ENCODE peak calls at places on chromosomes 4 and X, in ten cellular contexts. O is transverse colon; B is HCT116; L is endodermal cell; W is gastrocnemius medialis; Z is colonic mucosa; T is heart right ventricle; I is A549; D is CD8-positive, alpha-beta T cell; E is fibroblast of lung. J is an unnamed sample.

GRCh38 chr4:88143504-88143903 is 14.9 kb downstream of the ABCG2 start:
- DNase-seq in O (no peak), B (peak; percentile 68), L (no peak), W (no peak), Z (no peak), T (no peak), I (peak; percentile 46), D (no peak), E (peak; percentile 87), J (no peak)

GRCh38 chr4:7466904-7467303 is 32.2 kb upstream of the PSAPL1 start:
- DNase-seq in O (no peak), B (no peak), L (no peak), W (no peak), Z (no peak), T (no peak), I (no peak), D (no peak), E (no peak), J (no peak)

GRCh38 chrX:77493677-77494553 is 46.7 kb downstream of the FGF16 start:
- DNase-seq in O (no peak), B (no peak), L (peak; percentile 91), W (no peak), Z (no peak), T (no peak), I (no peak), D (no peak), E (peak; percentile 82), J (no peak)

GRCh38 chr4:84562156-84562555 is 20.8 kb upstream of the CDS1 start:
- DNase-seq in O (no peak), B (no peak), L (no peak), W (no peak), Z (no peak), T (no peak), I (no peak), D (no peak), E (no peak), J (no peak)

GRCh38 chr4:133982533-133983224 is 218.9 kb downstream of the PABPC4L start:
- DNase-seq in O (no peak), B (no peak), L (no peak), W (no peak), Z (no peak), T (no peak), I (no peak), D (no peak), E (peak; percentile 68), J (no peak)

GRCh38 chr4:850323-850945 is 24.5 kb upstream of the CPLX1 start:
- DNase-seq in O (no peak), B (no peak), L (no peak), W (no peak), Z (no peak), T (no peak), I (no peak), D (no peak), E (no peak), J (peak; percentile 29)

GRCh38 chr4:94507708-94508107 is 56.0 kb downstream of the PDLIM5 start:
- DNase-seq in O (peak; percentile 30), B (peak; percentile 82), L (no peak), W (peak; percentile 80), Z (peak; percentile 29), T (no peak), I (no peak), D (no peak), E (peak; percentile 93), J (no peak)

GRCh38 chrX:39133971-39134370 is 332.7 kb downstream of the MID1IP1 start:
- DNase-seq in O (peak; percentile 19), B (no peak), L (peak; percentile 77), W (no peak), Z (no peak), T (no peak), I (no peak), D (no peak), E (no peak), J (no peak)

GRCh38 chr4:55074386-55074785 is 51.0 kb downstream of the KDR start:
- DNase-seq in O (no peak), B (no peak), L (no peak), W (no peak), Z (no peak), T (no peak), I (no peak), D (no peak), E (peak; percentile 83), J (no peak)

GRCh38 chr4:85825937-85826678 is 351.2 kb downstream of the ARHGAP24 start:
- DNase-seq in O (peak; percentile 24), B (no peak), L (peak; percentile 71), W (no peak), Z (peak; percentile 41), T (peak; percentile 19), I (peak; percentile 4), D (no peak), E (peak; percentile 80), J (no peak)

GRCh38 chr4:111283066-111283677 is 660.3 kb upstream of the PITX2 start:
- DNase-seq in O (peak; percentile 70), B (peak; percentile 65), L (peak; percentile 89), W (peak; percentile 42), Z (peak; percentile 74), T (peak; percentile 7), I (peak; percentile 7), D (no peak), E (peak; percentile 23), J (peak; percentile 23)

GRCh38 chr4:25928956-25929336 is 14.9 kb downstream of the SMIM20 start:
- DNase-seq in O (no peak), B (no peak), L (no peak), W (no peak), Z (no peak), T (no peak), I (no peak), D (no peak), E (peak; percentile 48), J (no peak)

GRCh38 chrX:72079607-72080006 is 52.1 kb downstream of the RTL5 start:
- DNase-seq in O (no peak), B (no peak), L (peak; percentile 34), W (no peak), Z (no peak), T (peak; percentile 62), I (no peak), D (no peak), E (no peak), J (no peak)

GRCh38 chr4:101977096-101977495 is 186.6 kb downstream of the BANK1 start:
- DNase-seq in O (no peak), B (peak; percentile 92), L (no peak), W (no peak), Z (no peak), T (no peak), I (peak; percentile 14), D (no peak), E (peak; percentile 98), J (peak; percentile 80)

GRCh38 chr4:39078829-39079228 is 16.8 kb downstream of the KLHL5 start:
- DNase-seq in O (no peak), B (no peak), L (no peak), W (no peak), Z (no peak), T (no peak), I (no peak), D (no peak), E (no peak), J (no peak)

GRCh38 chr4:21830272-21830671 is 118.3 kb downstream of the KCNIP4 start:
- DNase-seq in O (no peak), B (no peak), L (no peak), W (no peak), Z (no peak), T (no peak), I (no peak), D (no peak), E (peak; percentile 11), J (no peak)

DNA sequence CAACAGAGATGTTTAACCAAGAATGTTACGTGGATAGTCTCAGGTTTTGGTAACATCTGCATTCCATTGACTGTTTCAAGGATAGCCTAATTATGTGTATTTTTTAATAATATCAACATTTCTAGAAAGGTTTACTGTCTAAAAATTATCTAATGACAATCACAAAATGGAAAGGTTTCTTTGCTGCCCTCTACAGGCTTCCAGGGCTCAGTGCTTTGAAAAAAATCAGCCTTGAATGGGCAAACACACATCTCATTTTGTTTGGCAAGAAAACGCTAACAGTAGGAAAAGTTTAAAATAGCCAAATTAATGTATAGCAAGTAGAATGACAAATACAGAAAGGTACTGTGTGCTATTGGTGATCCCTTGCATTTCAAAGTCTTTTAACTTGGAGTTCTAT is 223.4 kb upstream of the PRPS2 start:
- DNase-seq in O (no peak), B (no peak), L (no peak), W (no peak), Z (no peak), T (no peak), I (no peak), D (no peak), E (no peak), J (no peak)
- TF ChIP-seq CTCF in O (no peak), B (peak; percentile 5), L (peak; percentile 78), W (no peak), Z (peak; percentile 38), T (peak; percentile 53), I (peak; percentile 48), D (peak; percentile 30), E (peak; percentile 68), J (peak; percentile 69)

DNA sequence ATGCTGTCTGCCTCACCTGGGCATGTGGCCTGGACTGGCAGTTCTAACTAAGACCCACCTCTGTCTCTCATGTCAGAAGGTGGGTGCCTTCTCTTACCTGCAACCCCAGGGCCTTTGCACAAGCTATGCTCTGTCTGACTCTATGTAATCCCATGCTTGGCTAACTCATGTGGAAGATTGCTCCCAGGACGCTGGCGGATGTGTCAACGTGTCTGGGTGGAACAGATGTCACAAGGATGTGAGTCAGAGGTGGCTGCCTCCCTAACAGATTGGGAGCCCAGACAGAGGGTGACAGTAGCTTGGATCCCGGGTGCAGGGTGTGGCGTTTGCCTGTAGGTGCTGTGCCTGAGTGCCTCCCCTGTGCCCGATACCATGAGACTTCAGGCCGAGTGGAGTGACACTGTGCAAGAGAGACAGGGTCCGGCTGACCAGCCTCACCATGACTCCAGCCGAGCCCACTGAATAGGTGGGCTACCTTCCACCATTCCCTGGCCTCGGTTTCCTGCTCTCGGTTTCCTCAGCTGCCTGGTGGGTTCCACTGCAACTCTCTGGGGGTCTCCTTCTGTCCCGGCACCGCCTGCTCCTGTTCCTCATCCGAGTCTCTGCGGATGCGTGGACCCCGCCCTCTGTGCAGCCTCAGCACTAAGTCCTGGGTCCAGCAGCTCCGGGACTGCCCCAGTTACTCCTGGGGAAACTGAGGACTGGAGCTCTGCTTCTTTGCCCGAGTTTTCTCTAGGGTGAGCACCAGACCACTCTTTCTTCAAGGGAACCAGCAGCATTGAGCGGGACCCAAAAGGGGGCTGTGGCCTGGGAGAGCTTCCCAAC is 11.0 kb downstream of the SH3BP2 start:
- DNase-seq in O (peak; percentile 67), B (peak; percentile 40), L (no peak), W (no peak), Z (no peak), T (no peak), I (no peak), D (no peak), E (no peak), J (peak; percentile 59)
- H3K4me1 ChIP-seq in O (peaks cover 88% of the 10 kb centered on the region), B (peaks cover 57% of the 10 kb centered on the region), L (no peaks in the 10 kb centered on the region), W (peaks cover 54% of the 10 kb centered on the region), Z (peaks cover 58% of the 10 kb centered on the region), T (peaks cover 93% of the 10 kb centered on the region), I (peaks cover 23% of the 10 kb centered on the region), D (peaks cover 31% of the 10 kb centered on the region), E (peaks cover 26% of the 10 kb centered on the region), J (peaks cover 45% of the 10 kb centered on the region)

GRCh38 chr4:140048419-140049022 is 105.5 kb downstream of the MAML3 start:
- DNase-seq in O (no peak), B (no peak), L (no peak), W (no peak), Z (no peak), T (no peak), I (no peak), D (no peak), E (no peak), J (no peak)
- H3K4me3 ChIP-seq in O (peak overlapping the region; percentile 20), B (no peak overlapping the region), L (peak overlapping the region; percentile 59), W (peak overlapping the region; percentile 46), Z (peak overlapping the region; percentile 31), T (peak overlapping the region; percentile 51), I (peak overlapping the region; percentile 35), D (peak overlapping the region; percentile 55), E (peak overlapping the region; percentile 52), J (no peak overlapping the region)

GRCh38 chr4:76744253-76744921 is 153.6 kb downstream of the SOWAHB start:
- DNase-seq in O (no peak), B (no peak), L (no peak), W (no peak), Z (no peak), T (no peak), I (no peak), D (no peak), E (peak; percentile 89), J (no peak)
- TF ChIP-seq CTCF in O (no peak), B (no peak), L (no peak), W (no peak), Z (no peak), T (no peak), I (no peak), D (no peak), E (no peak), J (no peak)